ENCODE peak calls at places on chromosomes 13 and 19, in five cellular contexts. L is A172; A is activated T-cell treated with anti-CD3 and anti-CD28 coated beads for 1 hour; H is cardiac fibroblast; D is stimulated activated CD8-positive, alpha-beta memory T cell treated with anti-CD3 and anti-CD28 coated beads, Interleukin-4, amount 100 ng/mL, for 4 hours. C is an unnamed sample.

GRCh38 chr13:95624020-95624419 is 20.5 kb downstream of the DZIP1 start:
- DNase-seq in L (peak; percentile 35), A (no peak), H (peak; percentile 72), D (no peak), C (no peak)

GRCh38 chr19:48419158-48419920 is 25.9 kb downstream of the GRIN2D start:
- DNase-seq in L (peak; percentile 40), A (peak; percentile 40), H (peak; percentile 36), D (no peak), C (no peak)

GRCh38 chr13:110306960-110307696 is at the start of the genes COL4A1 and COL4A2:
- DNase-seq in L (peak; percentile 51), A (no peak), H (peak; percentile 77), D (no peak), C (no peak)

GRCh38 chr13:72194531-72194930 is 327.5 kb upstream of the DACH1 start:
- DNase-seq in L (no peak), A (no peak), H (peak; percentile 11), D (no peak), C (no peak)

GRCh38 chr19:4851551-4852290 is 15.7 kb downstream of the PLIN3 start:
- DNase-seq in L (no peak), A (peak; percentile 78), H (peak; percentile 67), D (peak; percentile 66), C (no peak)

GRCh38 chr19:33440682-33441081 is 67.2 kb downstream of the CEBPG start:
- DNase-seq in L (no peak), A (no peak), H (no peak), D (no peak), C (no peak)

GRCh38 chr13:99709134-99709533 is 207.9 kb downstream of the TM9SF2 start:
- DNase-seq in L (no peak), A (no peak), H (no peak), D (no peak), C (no peak)

GRCh38 chr19:2726904-2727639 is 5.9 kb upstream of the DIRAS1 start:
- DNase-seq in L (no peak), A (no peak), H (no peak), D (no peak), C (no peak)

GRCh38 chr13:30745917-30746686 is 10.8 kb downstream of the ALOX5AP start:
- DNase-seq in L (no peak), A (no peak), H (no peak), D (no peak), C (no peak)

GRCh38 chr13:76820759-76821158 is 65.4 kb downstream of the KCTD12 start:
- DNase-seq in L (no peak), A (no peak), H (peak; percentile 70), D (no peak), C (no peak)

GRCh38 chr13:29497137-29497654 is 98.3 kb downstream of the SLC7A1 start:
- DNase-seq in L (no peak), A (no peak), H (peak; percentile 31), D (no peak), C (no peak)

GRCh38 chr13:21735621-21736401 is 64.9 kb downstream of the FGF9 start:
- DNase-seq in L (no peak), A (no peak), H (no peak), D (no peak), C (no peak)

GRCh38 chr19:18000480-18000980 is 7.4 kb upstream of the ARRDC2 start:
- DNase-seq in L (no peak), A (no peak), H (no peak), D (peak; percentile 67), C (no peak)

GRCh38 chr19:51096473-51097165 is 11.6 kb downstream of the CTU1 start:
- DNase-seq in L (no peak), A (no peak), H (peak; percentile 10), D (no peak), C (no peak)

GRCh38 chr19:30374791-30375650 is 2.8 kb downstream of the ZNF536 start:
- DNase-seq in L (no peak), A (no peak), H (no peak), D (no peak), C (no peak)

GRCh38 chr13:80012281-80012680 is 328.6 kb downstream of the SPRY2 start:
- DNase-seq in L (peak; percentile 63), A (no peak), H (peak; percentile 31), D (no peak), C (no peak)

GRCh38 chr13:59906413-59907027 is 257.2 kb downstream of the DIAPH3 start:
- DNase-seq in L (peak; percentile 3), A (no peak), H (peak; percentile 68), D (no peak), C (no peak)

GRCh38 chr13:22076658-22077057 is 405.8 kb downstream of the FGF9 start:
- DNase-seq in L (no peak), A (no peak), H (no peak), D (no peak), C (no peak)

GRCh38 chr13:102914629-102914935 is 68.8 kb downstream of the ERCC5 start:
- DNase-seq in L (no peak), A (no peak), H (no peak), D (no peak), C (no peak)

C was measured in esophagus squamous epithelium.